ENCODE peak calls at places on chromosomes 1 and 21, in five cellular contexts. One of them, this sample, is unnamed.

GRCh38 chr1:11907275-11908138 is 18.7 kb downstream of the KIAA2013 start:
- DNase-seq in foreskin fibroblast: peak
- DNase-seq in left lung: peak
- DNase-seq in IMR-90: peak
- DNase-seq in fibroblast of pulmonary artery: peak
- DNase-seq in this sample: peak

GRCh38 chr21:45299864-45300785 is 12.4 kb upstream of the POFUT2 start:
- DNase-seq in foreskin fibroblast: no peak
- DNase-seq in left lung: peak
- DNase-seq in IMR-90: peak
- DNase-seq in fibroblast of pulmonary artery: peak
- DNase-seq in this sample: peak

GRCh38 chr1:48652334-48652733 is 124.4 kb downstream of the BEND5 start:
- DNase-seq in foreskin fibroblast: no peak
- DNase-seq in left lung: no peak
- DNase-seq in IMR-90: no peak
- DNase-seq in fibroblast of pulmonary artery: no peak
- DNase-seq in this sample: no peak

GRCh38 chr1:16088996-16089395 is 15.5 kb upstream of the FAM131C start:
- DNase-seq in foreskin fibroblast: peak
- DNase-seq in left lung: peak
- DNase-seq in IMR-90: peak
- DNase-seq in fibroblast of pulmonary artery: peak
- DNase-seq in this sample: peak

GRCh38 chr1:177082855-177083741 is 81.4 kb downstream of the ASTN1 start:
- DNase-seq in foreskin fibroblast: peak
- DNase-seq in left lung: no peak
- DNase-seq in IMR-90: peak
- DNase-seq in fibroblast of pulmonary artery: no peak
- DNase-seq in this sample: peak

GRCh38 chr1:7150951-7151350 is 365.7 kb downstream of the CAMTA1 start:
- DNase-seq in foreskin fibroblast: no peak
- DNase-seq in left lung: no peak
- DNase-seq in IMR-90: no peak
- DNase-seq in fibroblast of pulmonary artery: no peak
- DNase-seq in this sample: no peak

GRCh38 chr21:42757422-42757821 is 104.0 kb downstream of the PDE9A start:
- DNase-seq in foreskin fibroblast: no peak
- DNase-seq in left lung: peak
- DNase-seq in IMR-90: no peak
- DNase-seq in fibroblast of pulmonary artery: no peak
- DNase-seq in this sample: no peak

GRCh38 chr1:243740255-243740999 is 109.6 kb downstream of the AKT3 start:
- DNase-seq in foreskin fibroblast: peak
- DNase-seq in left lung: no peak
- DNase-seq in IMR-90: peak
- DNase-seq in fibroblast of pulmonary artery: peak
- DNase-seq in this sample: peak

GRCh38 chr1:92599184-92599583 is 112.5 kb upstream of the GFI1 start:
- DNase-seq in foreskin fibroblast: peak
- DNase-seq in left lung: no peak
- DNase-seq in IMR-90: peak
- DNase-seq in fibroblast of pulmonary artery: peak
- DNase-seq in this sample: peak

GRCh38 chr1:1020000-1020404 is at the start of gene AGRN:
- DNase-seq in foreskin fibroblast: peak
- DNase-seq in left lung: peak
- DNase-seq in IMR-90: no peak
- DNase-seq in fibroblast of pulmonary artery: no peak
- DNase-seq in this sample: no peak

GRCh38 chr1:67733741-67734690 is 49.0 kb downstream of the GADD45A start:
- DNase-seq in foreskin fibroblast: no peak
- DNase-seq in left lung: no peak
- DNase-seq in IMR-90: no peak
- DNase-seq in fibroblast of pulmonary artery: no peak
- DNase-seq in this sample: peak

GRCh38 chr21:42234464-42235241 is 15.7 kb downstream of the ABCG1 start:
- DNase-seq in foreskin fibroblast: peak
- DNase-seq in left lung: peak
- DNase-seq in IMR-90: peak
- DNase-seq in fibroblast of pulmonary artery: peak
- DNase-seq in this sample: peak

GRCh38 chr1:201214461-201214860 is 23.8 kb downstream of the IGFN1 start:
- DNase-seq in foreskin fibroblast: peak
- DNase-seq in left lung: no peak
- DNase-seq in IMR-90: no peak
- DNase-seq in fibroblast of pulmonary artery: no peak
- DNase-seq in this sample: no peak

GRCh38 chr1:19861034-19861433 is 21.2 kb upstream of the OTUD3 start:
- DNase-seq in foreskin fibroblast: peak
- DNase-seq in left lung: no peak
- DNase-seq in IMR-90: peak
- DNase-seq in fibroblast of pulmonary artery: peak
- DNase-seq in this sample: no peak

GRCh38 chr1:27099154-27099903 is 55.6 kb downstream of the SLC9A1 start:
- DNase-seq in foreskin fibroblast: peak
- DNase-seq in left lung: no peak
- DNase-seq in IMR-90: peak
- DNase-seq in fibroblast of pulmonary artery: peak
- DNase-seq in this sample: peak

GRCh38 chr1:230167419-230167852 is 100.4 kb downstream of the GALNT2 start:
- DNase-seq in foreskin fibroblast: peak
- DNase-seq in left lung: no peak
- DNase-seq in IMR-90: peak
- DNase-seq in fibroblast of pulmonary artery: peak
- DNase-seq in this sample: peak

GRCh38 chr1:17232759-17233661 is 15.9 kb upstream of the PADI3 start:
- DNase-seq in foreskin fibroblast: peak
- DNase-seq in left lung: no peak
- DNase-seq in IMR-90: peak
- DNase-seq in fibroblast of pulmonary artery: peak
- DNase-seq in this sample: peak

GRCh38 chr1:171742577-171742922 is 685 bp upstream of the VAMP4 start:
- DNase-seq in foreskin fibroblast: peak
- DNase-seq in left lung: peak
- DNase-seq in IMR-90: peak
- DNase-seq in fibroblast of pulmonary artery: peak
- DNase-seq in this sample: peak

GRCh38 chr1:31648190-31648589 is 3.5 kb upstream of the PEF1 start:
- DNase-seq in foreskin fibroblast: no peak
- DNase-seq in left lung: no peak
- DNase-seq in IMR-90: no peak
- DNase-seq in fibroblast of pulmonary artery: no peak
- DNase-seq in this sample: no peak

GRCh38 chr1:246372502-246372901 is 134.6 kb downstream of the SMYD3 start:
- DNase-seq in foreskin fibroblast: no peak
- DNase-seq in left lung: no peak
- DNase-seq in IMR-90: no peak
- DNase-seq in fibroblast of pulmonary artery: peak
- DNase-seq in this sample: no peak

GRCh38 chr1:160877221-160877620 is 7.8 kb downstream of the ITLN1 start:
- DNase-seq in foreskin fibroblast: no peak
- DNase-seq in left lung: no peak
- DNase-seq in IMR-90: no peak
- DNase-seq in fibroblast of pulmonary artery: no peak
- DNase-seq in this sample: no peak

GRCh38 chr1:101506541-101507164 is 269.8 kb downstream of the S1PR1 start:
- DNase-seq in foreskin fibroblast: peak
- DNase-seq in left lung: no peak
- DNase-seq in IMR-90: peak
- DNase-seq in fibroblast of pulmonary artery: peak
- DNase-seq in this sample: peak

GRCh38 chr21:36511484-36512227 is 31.7 kb upstream of the CLDN14 start:
- DNase-seq in foreskin fibroblast: peak
- DNase-seq in left lung: no peak
- DNase-seq in IMR-90: peak
- DNase-seq in fibroblast of pulmonary artery: peak
- DNase-seq in this sample: peak

GRCh38 chr1:184158911-184159701 is 107.6 kb downstream of the TSEN15 start:
- DNase-seq in foreskin fibroblast: no peak
- DNase-seq in left lung: no peak
- DNase-seq in IMR-90: no peak
- DNase-seq in fibroblast of pulmonary artery: no peak
- DNase-seq in this sample: no peak

GRCh38 chr1:223492044-223492443 is 98.8 kb downstream of the CCDC185 start:
- DNase-seq in foreskin fibroblast: no peak
- DNase-seq in left lung: no peak
- DNase-seq in IMR-90: no peak
- DNase-seq in fibroblast of pulmonary artery: no peak
- DNase-seq in this sample: no peak

GRCh38 chr21:37987668-37988067 is 71.4 kb upstream of the KCNJ6 start:
- DNase-seq in foreskin fibroblast: no peak
- DNase-seq in left lung: no peak
- DNase-seq in IMR-90: no peak
- DNase-seq in fibroblast of pulmonary artery: no peak
- DNase-seq in this sample: no peak

GRCh38 chr1:23111600-23112535 is 56.8 kb downstream of the LUZP1 start:
- DNase-seq in foreskin fibroblast: no peak
- DNase-seq in left lung: no peak
- DNase-seq in IMR-90: peak
- DNase-seq in fibroblast of pulmonary artery: no peak
- DNase-seq in this sample: no peak

GRCh38 chr1:37472994-37473393 is 1.4 kb upstream of the ZC3H12A start:
- DNase-seq in foreskin fibroblast: no peak
- DNase-seq in left lung: no peak
- DNase-seq in IMR-90: no peak
- DNase-seq in fibroblast of pulmonary artery: no peak
- DNase-seq in this sample: no peak

GRCh38 chr1:37474051-37474696 is at the start of gene ZC3H12A:
- DNase-seq in foreskin fibroblast: peak
- DNase-seq in left lung: peak
- DNase-seq in IMR-90: peak
- DNase-seq in fibroblast of pulmonary artery: peak
- DNase-seq in this sample: peak

GRCh38 chr1:37474697-37475379 is 458 bp downstream of the ZC3H12A start:
- DNase-seq in foreskin fibroblast: peak
- DNase-seq in left lung: peak
- DNase-seq in IMR-90: no peak
- DNase-seq in fibroblast of pulmonary artery: no peak
- DNase-seq in this sample: no peak

GRCh38 chr1:37472281-37472680 is 2.1 kb upstream of the ZC3H12A start:
- DNase-seq in foreskin fibroblast: no peak
- DNase-seq in left lung: no peak
- DNase-seq in IMR-90: no peak
- DNase-seq in fibroblast of pulmonary artery: no peak
- DNase-seq in this sample: no peak

DNA sequence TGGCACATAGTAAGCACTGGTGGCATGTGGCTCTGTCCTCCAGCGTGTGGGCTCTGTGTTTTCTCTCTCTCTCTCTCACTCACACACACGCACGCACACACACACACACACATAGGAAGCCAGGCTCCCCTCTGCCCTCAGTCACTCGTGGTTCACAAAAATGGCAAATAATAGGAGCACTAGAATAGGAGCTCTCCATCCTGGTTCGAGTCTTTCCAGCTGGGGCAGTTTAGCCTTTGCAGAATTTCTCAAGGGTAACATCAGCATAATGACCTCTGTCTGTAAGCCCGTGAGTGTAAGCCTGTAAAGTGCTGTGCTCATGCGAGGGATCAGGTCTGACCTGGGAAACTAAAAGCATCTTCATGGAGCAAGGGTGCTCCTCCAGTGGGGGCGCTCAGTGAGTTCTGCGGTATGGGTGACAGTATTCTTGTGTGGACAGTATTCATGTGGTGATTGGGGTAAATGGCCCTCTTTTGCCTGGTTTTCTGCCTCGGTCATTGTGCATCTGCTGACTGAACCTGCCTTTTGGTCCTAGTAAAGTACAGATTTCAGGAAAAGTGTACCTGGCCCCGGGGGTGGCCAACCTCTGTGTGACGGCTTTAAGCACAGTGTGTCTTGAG is 839 bp upstream of the ZC3H12A start:
- DNase-seq in foreskin fibroblast: peak
- DNase-seq in left lung: no peak
- DNase-seq in IMR-90: no peak
- DNase-seq in fibroblast of pulmonary artery: no peak
- DNase-seq in this sample: peak
- TF ChIP-seq CTCF in foreskin fibroblast: no peak
- TF ChIP-seq CTCF in left lung: no peak
- TF ChIP-seq CTCF in IMR-90: no peak
- TF ChIP-seq CTCF in fibroblast of pulmonary artery: no peak
- TF ChIP-seq CTCF in this sample: peak

DNA sequence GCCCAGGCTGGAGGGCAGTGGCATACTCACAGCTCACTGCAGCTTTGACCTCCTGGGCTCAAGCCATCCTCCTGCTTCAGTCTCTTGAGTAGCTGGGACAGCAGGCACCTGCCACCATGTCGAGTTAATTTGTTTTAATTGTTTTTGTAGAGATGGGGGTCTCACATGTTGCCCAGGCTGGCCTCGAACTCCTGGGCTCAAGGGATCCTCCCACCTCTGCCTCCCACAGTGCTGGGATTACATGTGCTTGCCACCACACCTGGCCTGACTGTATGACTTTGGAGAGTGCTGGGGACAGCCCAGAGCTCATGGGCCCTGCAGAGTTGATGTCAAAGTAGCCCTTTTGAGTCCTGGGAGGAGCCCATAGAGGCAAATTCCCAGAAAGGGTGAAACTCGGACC is 1.8 kb downstream of the OBSCN start:
- DNase-seq in foreskin fibroblast: no peak
- DNase-seq in left lung: no peak
- DNase-seq in IMR-90: no peak
- DNase-seq in fibroblast of pulmonary artery: no peak
- DNase-seq in this sample: no peak
- H3K4me3 ChIP-seq in foreskin fibroblast: no peak
- H3K4me3 ChIP-seq in left lung: no peak
- H3K4me3 ChIP-seq in IMR-90: no peak
- H3K4me3 ChIP-seq in fibroblast of pulmonary artery: no peak
- H3K4me3 ChIP-seq in this sample: no peak

DNA sequence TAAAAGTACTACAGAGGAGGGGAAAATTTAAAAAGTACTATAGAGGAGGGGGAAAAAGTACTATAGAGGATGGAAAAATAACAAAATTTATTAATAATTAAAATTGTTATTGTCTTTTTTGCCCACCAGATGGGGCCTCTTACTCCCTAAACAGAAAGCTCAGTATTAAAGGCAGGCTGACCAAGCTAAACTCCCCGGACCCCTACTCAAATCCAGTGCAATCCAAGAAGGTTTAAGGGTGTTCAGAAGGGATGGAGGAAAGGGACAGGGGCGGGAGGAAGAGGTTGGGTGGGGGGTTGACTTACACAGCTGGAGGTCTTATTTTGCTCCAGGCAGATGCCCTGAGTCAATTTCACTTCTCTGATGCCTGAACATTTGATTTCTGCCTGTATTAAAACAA is 13.7 kb downstream of the CD34 start:
- DNase-seq in foreskin fibroblast: no peak
- DNase-seq in left lung: no peak
- DNase-seq in IMR-90: no peak
- DNase-seq in fibroblast of pulmonary artery: peak
- DNase-seq in this sample: peak
- TF ChIP-seq CTCF in foreskin fibroblast: peak
- TF ChIP-seq CTCF in left lung: peak
- TF ChIP-seq CTCF in IMR-90: peak
- TF ChIP-seq CTCF in fibroblast of pulmonary artery: peak
- TF ChIP-seq CTCF in this sample: peak

DNA sequence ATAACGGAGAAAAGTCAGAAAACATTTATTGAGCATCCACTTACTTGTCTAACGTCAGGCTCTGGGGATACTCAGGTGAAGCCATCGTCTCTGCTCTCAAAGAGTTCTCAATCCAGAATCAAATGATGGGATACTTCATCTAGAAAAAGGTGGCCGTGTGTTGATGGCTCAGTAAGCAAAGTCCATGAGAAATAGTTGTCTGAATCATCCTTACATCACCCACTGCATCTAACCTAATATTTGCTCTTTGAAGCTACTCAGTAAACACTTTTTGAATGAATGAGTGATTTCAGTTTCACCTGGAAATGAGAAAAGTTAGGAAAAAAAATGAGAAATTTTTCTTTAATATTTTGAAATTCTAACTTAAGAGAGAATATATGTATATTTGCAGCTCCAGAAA is 155.3 kb upstream of the PKN2 start:
- DNase-seq in foreskin fibroblast: no peak
- DNase-seq in left lung: no peak
- DNase-seq in IMR-90: no peak
- DNase-seq in fibroblast of pulmonary artery: no peak
- DNase-seq in this sample: no peak
- H3K4me3 ChIP-seq in foreskin fibroblast: no peak
- H3K4me3 ChIP-seq in left lung: no peak
- H3K4me3 ChIP-seq in IMR-90: no peak
- H3K4me3 ChIP-seq in fibroblast of pulmonary artery: no peak
- H3K4me3 ChIP-seq in this sample: no peak